ENCODE peak calls at places on chromosomes 5 and 9, in four cellular contexts. U is naive thymus-derived CD4-positive, alpha-beta T cell; Y is tibial artery; E is neural progenitor cell. A is an unnamed sample. For H3K9me3 and H3K36me3, the result is how much of the 10 kb centered on the place peaks cover.

GRCh38 chr5:40834391-40834848 is 602 bp downstream of the RPL37 start:
- DNase-seq in U (peak), Y (no peak), E (peak), A (no peak)

GRCh38 chr9:110207071-110207923 is 662 bp downstream of the C9orf152 start:
- DNase-seq in U (no peak), Y (no peak), E (no peak), A (no peak)

GRCh38 chr9:103444157-103444556 is 449.0 kb downstream of the CYLC2 start:
- DNase-seq in U (no peak), Y (no peak), E (no peak), A (no peak)

GRCh38 chr5:137291031-137291430 is 208.1 kb downstream of the SPOCK1 start:
- DNase-seq in U (no peak), Y (no peak), E (no peak), A (no peak)

GRCh38 chr5:81398741-81399140 is 4.8 kb upstream of the ACOT12 start:
- DNase-seq in U (no peak), Y (no peak), E (no peak), A (no peak)

GRCh38 chr9:5869315-5870019 is 21.2 kb upstream of the MLANA start:
- DNase-seq in U (no peak), Y (no peak), E (peak), A (peak)

GRCh38 chr9:116499986-116500871 is 186.9 kb upstream of the TRIM32 start:
- DNase-seq in U (no peak), Y (no peak), E (peak), A (no peak)

GRCh38 chr9:33476503-33476902 is 2.8 kb upstream of the NOL6 start:
- DNase-seq in U (no peak), Y (no peak), E (no peak), A (no peak)

GRCh38 chr5:28710360-28710759 is 1672.0 kb upstream of the CDH9 start:
- DNase-seq in U (no peak), Y (no peak), E (no peak), A (peak)

GRCh38 chr5:111830333-111830732 is 73.3 kb upstream of the NREP start:
- DNase-seq in U (no peak), Y (no peak), E (no peak), A (no peak)

GRCh38 chr9:122346478-122347347 is 24.1 kb upstream of the PTGS1 start:
- DNase-seq in U (no peak), Y (peak), E (peak), A (peak)

GRCh38 chr5:5291357-5291756 is 131.1 kb upstream of the ICE1 start:
- DNase-seq in U (no peak), Y (no peak), E (no peak), A (no peak)

GRCh38 chr5:111635151-111635945 is 121.6 kb downstream of the NREP start:
- DNase-seq in U (no peak), Y (no peak), E (peak), A (no peak)

GRCh38 chr5:122062205-122062604 is 15.9 kb downstream of the LOX start:
- DNase-seq in U (no peak), Y (no peak), E (no peak), A (no peak)

GRCh38 chr9:68951879-68952659 is 61.8 kb downstream of the PRKACG start:
- DNase-seq in U (no peak), Y (no peak), E (no peak), A (no peak)

GRCh38 chr9:116027511-116027910 is 126.1 kb upstream of the PAPPA start:
- DNase-seq in U (no peak), Y (no peak), E (no peak), A (no peak)

GRCh38 chr5:2096827-2097226 is 214.1 kb upstream of the IRX4 start:
- DNase-seq in U (no peak), Y (no peak), E (no peak), A (no peak)

GRCh38 chr9:33719581-33720374 is 75.6 kb upstream of the PRSS3 start:
- DNase-seq in U (no peak), Y (no peak), E (peak), A (peak)

GRCh38 chr5:147223343-147223742 is 11.5 kb upstream of the STK32A start:
- DNase-seq in U (no peak), Y (no peak), E (no peak), A (no peak)

GRCh38 chr5:142128675-142129208 is 20.2 kb downstream of the NDFIP1 start:
- DNase-seq in U (peak), Y (no peak), E (no peak), A (no peak)

GRCh38 chr5:168916266-168916665 is 337.1 kb upstream of the PANK3 start:
- DNase-seq in U (no peak), Y (peak), E (no peak), A (peak)

GRCh38 chr9:86685556-86685955 is 261.8 kb downstream of the GAS1 start:
- DNase-seq in U (no peak), Y (no peak), E (no peak), A (no peak)

GRCh38 chr9:80873861-80874260 is 815.5 kb downstream of the TLE1 start:
- DNase-seq in U (no peak), Y (no peak), E (no peak), A (no peak)

GRCh38 chr9:82130331-82131042 is 141.9 kb downstream of the SPATA31D1 start:
- DNase-seq in U (no peak), Y (no peak), E (no peak), A (no peak)
- H3K9me3 ChIP-seq in U (under half), Y (under half), E (under half), A (under half)

GRCh38 chr9:98081477-98082219 is 25.1 kb downstream of the NANS start:
- DNase-seq in U (no peak), Y (peak), E (no peak), A (no peak)
- H3K36me3 ChIP-seq in U (under half), Y (under half), E (under half), A (half or more)

DNA sequence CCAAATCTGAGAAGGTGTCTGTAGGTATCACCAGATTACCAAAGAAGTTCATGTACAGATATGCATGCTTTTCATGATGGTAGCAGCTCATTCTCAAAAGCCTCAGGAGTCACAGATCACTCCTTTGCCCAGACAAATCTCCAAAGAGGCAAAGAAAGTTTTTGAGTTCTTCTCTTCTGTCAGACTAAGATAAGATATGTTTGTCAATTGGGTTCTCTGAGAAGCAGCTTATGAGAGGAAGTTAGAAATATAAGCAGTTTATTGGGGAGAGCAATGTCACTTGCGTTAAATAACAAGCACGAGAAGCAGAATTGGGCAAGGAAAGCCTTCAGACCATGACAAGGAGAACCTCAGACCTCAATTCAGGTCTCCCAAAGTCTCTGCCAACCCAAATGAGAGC is 219.2 kb upstream of the KLF4 start:
- DNase-seq in U (no peak), Y (no peak), E (no peak), A (no peak)
- H3K9me3 ChIP-seq in U (under half), Y (under half), E (under half), A (under half)

GRCh38 chr5:16702964-16703363 is 86.2 kb upstream of the RETREG1 start:
- DNase-seq in U (no peak), Y (no peak), E (peak), A (no peak)

GRCh38 chr5:16707168-16707868 is 90.5 kb upstream of the RETREG1 start:
- DNase-seq in U (no peak), Y (no peak), E (no peak), A (no peak)

GRCh38 chr5:16701134-16702094 is 84.6 kb upstream of the RETREG1 start:
- DNase-seq in U (no peak), Y (no peak), E (no peak), A (no peak)

GRCh38 chr5:16707869-16708192 is 91.0 kb upstream of the RETREG1 start:
- DNase-seq in U (no peak), Y (no peak), E (no peak), A (no peak)

DNA sequence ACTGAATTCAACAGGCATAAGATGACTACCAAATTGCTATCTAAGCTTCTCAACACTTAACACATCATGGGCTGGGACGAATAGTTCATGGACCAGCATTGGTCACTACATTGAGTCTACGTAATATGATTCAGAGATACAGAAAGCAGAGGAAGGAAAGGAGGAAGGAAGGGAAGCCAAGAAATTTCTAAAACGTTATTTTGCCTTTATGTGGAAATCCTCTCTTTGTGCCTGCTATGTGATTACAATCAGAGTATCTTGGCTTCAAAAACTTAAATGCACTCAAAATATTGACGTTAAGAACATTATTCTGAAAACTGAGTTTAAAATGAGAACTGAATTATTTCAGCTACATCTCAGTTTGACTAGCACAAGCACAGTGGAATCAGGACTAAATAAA is 88.1 kb upstream of the RETREG1 start:
- DNase-seq in U (no peak), Y (no peak), E (no peak), A (no peak)
- H3K36me3 ChIP-seq in U (under half), Y (half or more), E (under half), A (under half)